ENCODE peak calls at places on chromosomes 3 and 15, in nine cellular contexts. P is tibial artery, F is heart left ventricle, O is lung, M is mammary epithelial cell, V is psoas muscle, B is astrocyte, K is keratinocyte, Z is lower lobe of right lung. D is an unnamed sample.

GRCh38 chr15:80694624-80695098 is 449 bp upstream of the ABHD17C start:
- DNase-seq in P (no peak), F (peak; percentile 8), O (no peak), M (peak; percentile 36), V (peak; percentile 32), B (peak; percentile 36), K (no peak), Z (peak; percentile 53), D (peak; percentile 76)

GRCh38 chr3:167762296-167762695 is 26.8 kb downstream of the SERPINI1 start:
- DNase-seq in P (no peak), F (no peak), O (no peak), M (no peak), V (no peak), B (no peak), K (no peak), Z (no peak), D (no peak)

GRCh38 chr15:91469627-91470567 is 369.8 kb downstream of the SV2B start:
- DNase-seq in P (no peak), F (no peak), O (no peak), M (no peak), V (no peak), B (no peak), K (no peak), Z (peak; percentile 57), D (peak; percentile 62)

GRCh38 chr15:51575775-51576174 is 46.8 kb downstream of the DMXL2 start:
- DNase-seq in P (no peak), F (no peak), O (no peak), M (no peak), V (no peak), B (no peak), K (no peak), Z (no peak), D (no peak)

GRCh38 chr15:64527263-64527984 is 67.0 kb downstream of the ZNF609 start:
- DNase-seq in P (no peak), F (no peak), O (no peak), M (peak; percentile 80), V (no peak), B (peak; percentile 77), K (no peak), Z (no peak), D (no peak)

GRCh38 chr15:41011055-41011815 is 58.0 kb downstream of the CHAC1 start:
- DNase-seq in P (no peak), F (no peak), O (no peak), M (no peak), V (no peak), B (no peak), K (no peak), Z (no peak), D (no peak)

GRCh38 chr15:62591842-62592838 is 427.1 kb upstream of the C2CD4B start:
- DNase-seq in P (no peak), F (no peak), O (no peak), M (no peak), V (no peak), B (peak; percentile 53), K (no peak), Z (no peak), D (no peak)

GRCh38 chr15:85473455-85473854 is 93.1 kb downstream of the AKAP13 start:
- DNase-seq in P (no peak), F (no peak), O (no peak), M (no peak), V (no peak), B (peak; percentile 70), K (no peak), Z (no peak), D (no peak)

GRCh38 chr15:88023956-88024355 is 232.6 kb downstream of the NTRK3 start:
- DNase-seq in P (no peak), F (no peak), O (no peak), M (no peak), V (no peak), B (peak; percentile 6), K (no peak), Z (no peak), D (no peak)

GRCh38 chr3:113070226-113071220 is 79.7 kb downstream of the GTPBP8 start:
- DNase-seq in P (no peak), F (peak; percentile 12), O (no peak), M (no peak), V (no peak), B (peak; percentile 45), K (no peak), Z (no peak), D (no peak)

GRCh38 chr3:157669403-157669802 is 166.2 kb upstream of the VEPH1 start:
- DNase-seq in P (no peak), F (no peak), O (no peak), M (no peak), V (no peak), B (no peak), K (no peak), Z (no peak), D (no peak)

GRCh38 chr15:42203891-42204290 is 4.2 kb downstream of the VPS39 start:
- DNase-seq in P (no peak), F (no peak), O (no peak), M (no peak), V (no peak), B (peak; percentile 30), K (no peak), Z (no peak), D (no peak)

GRCh38 chr3:107643038-107643883 is 120.5 kb downstream of the BBX start:
- DNase-seq in P (no peak), F (no peak), O (no peak), M (no peak), V (no peak), B (no peak), K (no peak), Z (no peak), D (no peak)

GRCh38 chr3:52891615-52892081 is 5.7 kb downstream of the STIMATE start:
- DNase-seq in P (peak; percentile 64), F (no peak), O (no peak), M (no peak), V (no peak), B (no peak), K (no peak), Z (peak; percentile 58), D (no peak)

GRCh38 chr3:59867185-59868002 is 817.6 kb upstream of the CFAP20DC start:
- DNase-seq in P (no peak), F (no peak), O (no peak), M (no peak), V (no peak), B (peak; percentile 18), K (no peak), Z (no peak), D (no peak)

GRCh38 chr15:30985081-30985531 is 6.3 kb downstream of the MTMR10 start:
- DNase-seq in P (peak; percentile 30), F (peak; percentile 29), O (no peak), M (no peak), V (no peak), B (peak; percentile 22), K (no peak), Z (no peak), D (peak; percentile 42)

GRCh38 chr3:173043757-173044156 is 97.3 kb downstream of the SPATA16 start:
- DNase-seq in P (no peak), F (no peak), O (no peak), M (no peak), V (no peak), B (no peak), K (no peak), Z (no peak), D (no peak)

GRCh38 chr3:173044998-173045397 is 96.0 kb downstream of the SPATA16 start:
- DNase-seq in P (no peak), F (no peak), O (no peak), M (no peak), V (no peak), B (no peak), K (no peak), Z (no peak), D (no peak)

GRCh38 chr3:173045770-173046382 is 95.2 kb downstream of the SPATA16 start:
- DNase-seq in P (no peak), F (no peak), O (no peak), M (no peak), V (no peak), B (no peak), K (no peak), Z (no peak), D (no peak)
- TF ChIP-seq CTCF in P (peak; percentile 24), F (peak; percentile 16), O (no peak), M (peak; percentile 19), V (no peak), B (peak; percentile 21), K (no peak), Z (peak; percentile 35), D (no peak)

GRCh38 chr15:96421211-96421610 is 90.7 kb downstream of the NR2F2 start:
- DNase-seq in P (no peak), F (no peak), O (no peak), M (peak; percentile 34), V (no peak), B (peak; percentile 54), K (peak; percentile 48), Z (no peak), D (no peak)
- H3K4me3 ChIP-seq in P (no peak overlapping the region), F (no peak overlapping the region), O (no peak overlapping the region), M (no peak overlapping the region), V (no peak overlapping the region), B (no peak overlapping the region), K (no peak overlapping the region), Z (no peak overlapping the region), D (no peak overlapping the region)

GRCh38 chr3:38168151-38168987 is 3.0 kb downstream of the OXSR1 start:
- DNase-seq in P (no peak), F (no peak), O (no peak), M (peak; percentile 66), V (no peak), B (peak; percentile 68), K (no peak), Z (no peak), D (no peak)

GRCh38 chr3:38170722-38171121 is 5.4 kb downstream of the OXSR1 start:
- DNase-seq in P (no peak), F (no peak), O (no peak), M (no peak), V (no peak), B (no peak), K (no peak), Z (no peak), D (no peak)

GRCh38 chr3:38168988-38169363 is 3.6 kb downstream of the OXSR1 start:
- DNase-seq in P (no peak), F (no peak), O (no peak), M (peak; percentile 68), V (no peak), B (peak; percentile 42), K (no peak), Z (no peak), D (no peak)

GRCh38 chr3:38173834-38174418 is 8.6 kb downstream of the OXSR1 start:
- DNase-seq in P (no peak), F (no peak), O (no peak), M (no peak), V (no peak), B (no peak), K (no peak), Z (no peak), D (no peak)

DNA sequence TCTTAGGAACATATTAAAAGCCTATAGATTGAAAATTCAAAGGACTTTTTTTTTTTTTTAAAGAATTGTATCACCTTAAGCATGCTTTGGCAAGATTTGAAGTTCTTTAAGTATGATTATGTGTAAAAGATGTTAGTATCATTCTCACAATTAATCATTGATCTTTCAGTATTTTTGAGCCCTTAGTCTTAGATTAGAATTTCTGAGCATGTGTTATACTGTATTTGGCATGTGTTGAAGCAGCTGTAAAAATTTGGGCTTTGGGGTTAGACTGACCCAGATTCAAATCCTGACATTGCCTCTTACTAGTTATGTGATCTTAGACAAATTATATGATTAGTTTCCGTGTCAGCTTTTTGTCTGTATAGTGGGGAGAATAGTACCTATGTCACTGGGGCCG is 6.3 kb downstream of the OXSR1 start:
- DNase-seq in P (no peak), F (no peak), O (no peak), M (no peak), V (no peak), B (no peak), K (no peak), Z (no peak), D (no peak)
- H3K4me1 ChIP-seq in P (peaks cover 11% of the 10 kb centered on the region), F (peaks cover 4% of the 10 kb centered on the region), O (peaks cover 17% of the 10 kb centered on the region), M (peaks cover 49% of the 10 kb centered on the region), V (peaks cover 45% of the 10 kb centered on the region), B (peaks cover 33% of the 10 kb centered on the region), K (peaks cover 59% of the 10 kb centered on the region), Z (peaks cover 34% of the 10 kb centered on the region), D (peaks cover 2% of the 10 kb centered on the region)

GRCh38 chr3:182618085-182618732 is 175.1 kb upstream of the ATP11B start:
- DNase-seq in P (no peak), F (no peak), O (no peak), M (peak; percentile 57), V (no peak), B (peak; percentile 39), K (no peak), Z (no peak), D (no peak)
- TF ChIP-seq CTCF in P (no peak), F (no peak), O (no peak), M (peak; percentile 70), V (peak; percentile 20), B (peak; percentile 66), K (peak; percentile 75), Z (peak; percentile 27), D (no peak)